ENCODE peak calls at places on chromosome 3, in ten cellular contexts. One of them, this sample, is unnamed.
A peak's percentile ranks its signal among the peaks of the same experiment; 100 is the strongest.

GRCh38 chr3:96931491-96931890 is 117.1 kb downstream of the EPHA6 start:
- DNase-seq in tibial artery: no peak
- DNase-seq in HFF-Myc: no peak
- DNase-seq in sigmoid colon: no peak
- DNase-seq in epithelial cell of esophagus: no peak
- DNase-seq in upper lobe of right lung: no peak
- DNase-seq in CD8-positive, alpha-beta T cell: no peak
- DNase-seq in prostate gland: no peak
- DNase-seq in spleen: no peak
- DNase-seq in cardiac muscle cell: no peak
- DNase-seq in this sample: no peak

GRCh38 chr3:64417816-64418215 is 192.6 kb upstream of the PRICKLE2 start:
- DNase-seq in tibial artery: no peak
- DNase-seq in HFF-Myc: no peak
- DNase-seq in sigmoid colon: no peak
- DNase-seq in epithelial cell of esophagus: peak; percentile 34
- DNase-seq in upper lobe of right lung: no peak
- DNase-seq in CD8-positive, alpha-beta T cell: no peak
- DNase-seq in prostate gland: no peak
- DNase-seq in spleen: no peak
- DNase-seq in cardiac muscle cell: no peak
- DNase-seq in this sample: peak; percentile 14

GRCh38 chr3:149604125-149604851 is 53.5 kb downstream of the WWTR1 start:
- DNase-seq in tibial artery: no peak
- DNase-seq in HFF-Myc: no peak
- DNase-seq in sigmoid colon: no peak
- DNase-seq in epithelial cell of esophagus: no peak
- DNase-seq in upper lobe of right lung: no peak
- DNase-seq in CD8-positive, alpha-beta T cell: no peak
- DNase-seq in prostate gland: no peak
- DNase-seq in spleen: no peak
- DNase-seq in cardiac muscle cell: no peak
- DNase-seq in this sample: no peak

GRCh38 chr3:67018789-67019525 is 20.9 kb downstream of the KBTBD8 start:
- DNase-seq in tibial artery: no peak
- DNase-seq in HFF-Myc: no peak
- DNase-seq in sigmoid colon: no peak
- DNase-seq in epithelial cell of esophagus: peak; percentile 16
- DNase-seq in upper lobe of right lung: no peak
- DNase-seq in CD8-positive, alpha-beta T cell: no peak
- DNase-seq in prostate gland: no peak
- DNase-seq in spleen: no peak
- DNase-seq in cardiac muscle cell: no peak
- DNase-seq in this sample: no peak

GRCh38 chr3:51646091-51646490 is 25.0 kb upstream of the TEX264 start:
- DNase-seq in tibial artery: no peak
- DNase-seq in HFF-Myc: no peak
- DNase-seq in sigmoid colon: no peak
- DNase-seq in epithelial cell of esophagus: no peak
- DNase-seq in upper lobe of right lung: no peak
- DNase-seq in CD8-positive, alpha-beta T cell: no peak
- DNase-seq in prostate gland: no peak
- DNase-seq in spleen: no peak
- DNase-seq in cardiac muscle cell: no peak
- DNase-seq in this sample: no peak

GRCh38 chr3:155737844-155738460 is 6.9 kb downstream of the PLCH1 start:
- DNase-seq in tibial artery: no peak
- DNase-seq in HFF-Myc: no peak
- DNase-seq in sigmoid colon: no peak
- DNase-seq in epithelial cell of esophagus: no peak
- DNase-seq in upper lobe of right lung: no peak
- DNase-seq in CD8-positive, alpha-beta T cell: no peak
- DNase-seq in prostate gland: peak; percentile 53
- DNase-seq in spleen: no peak
- DNase-seq in cardiac muscle cell: peak; percentile 86
- DNase-seq in this sample: peak; percentile 17

GRCh38 chr3:147705626-147706025 is 296.5 kb downstream of the ZIC1 start:
- DNase-seq in tibial artery: no peak
- DNase-seq in HFF-Myc: no peak
- DNase-seq in sigmoid colon: no peak
- DNase-seq in epithelial cell of esophagus: no peak
- DNase-seq in upper lobe of right lung: no peak
- DNase-seq in CD8-positive, alpha-beta T cell: no peak
- DNase-seq in prostate gland: no peak
- DNase-seq in spleen: no peak
- DNase-seq in cardiac muscle cell: no peak
- DNase-seq in this sample: no peak

GRCh38 chr3:175121225-175121624 is 262.1 kb downstream of the NAALADL2 start:
- DNase-seq in tibial artery: no peak
- DNase-seq in HFF-Myc: no peak
- DNase-seq in sigmoid colon: no peak
- DNase-seq in epithelial cell of esophagus: peak; percentile 62
- DNase-seq in upper lobe of right lung: no peak
- DNase-seq in CD8-positive, alpha-beta T cell: no peak
- DNase-seq in prostate gland: no peak
- DNase-seq in spleen: no peak
- DNase-seq in cardiac muscle cell: no peak
- DNase-seq in this sample: no peak

GRCh38 chr3:128145279-128145678 is 8.0 kb upstream of the EEFSEC start:
- DNase-seq in tibial artery: peak; percentile 32
- DNase-seq in HFF-Myc: no peak
- DNase-seq in sigmoid colon: peak; percentile 75
- DNase-seq in epithelial cell of esophagus: no peak
- DNase-seq in upper lobe of right lung: peak; percentile 69
- DNase-seq in CD8-positive, alpha-beta T cell: no peak
- DNase-seq in prostate gland: no peak
- DNase-seq in spleen: no peak
- DNase-seq in cardiac muscle cell: no peak
- DNase-seq in this sample: no peak

GRCh38 chr3:28232659-28233058 is 8.8 kb upstream of the CMC1 start:
- DNase-seq in tibial artery: no peak
- DNase-seq in HFF-Myc: no peak
- DNase-seq in sigmoid colon: no peak
- DNase-seq in epithelial cell of esophagus: no peak
- DNase-seq in upper lobe of right lung: no peak
- DNase-seq in CD8-positive, alpha-beta T cell: no peak
- DNase-seq in prostate gland: no peak
- DNase-seq in spleen: no peak
- DNase-seq in cardiac muscle cell: no peak
- DNase-seq in this sample: no peak

GRCh38 chr3:127590282-127590592 is 296 bp downstream of the TPRA1 start:
- DNase-seq in tibial artery: no peak
- DNase-seq in HFF-Myc: no peak
- DNase-seq in sigmoid colon: peak; percentile 74
- DNase-seq in epithelial cell of esophagus: no peak
- DNase-seq in upper lobe of right lung: no peak
- DNase-seq in CD8-positive, alpha-beta T cell: no peak
- DNase-seq in prostate gland: no peak
- DNase-seq in spleen: no peak
- DNase-seq in cardiac muscle cell: no peak
- DNase-seq in this sample: peak; percentile 58

GRCh38 chr3:134359121-134360010 is 14.9 kb downstream of the AMOTL2 start:
- DNase-seq in tibial artery: no peak
- DNase-seq in HFF-Myc: no peak
- DNase-seq in sigmoid colon: peak; percentile 70
- DNase-seq in epithelial cell of esophagus: no peak
- DNase-seq in upper lobe of right lung: peak; percentile 52
- DNase-seq in CD8-positive, alpha-beta T cell: no peak
- DNase-seq in prostate gland: no peak
- DNase-seq in spleen: peak; percentile 81
- DNase-seq in cardiac muscle cell: no peak
- DNase-seq in this sample: no peak

DNA sequence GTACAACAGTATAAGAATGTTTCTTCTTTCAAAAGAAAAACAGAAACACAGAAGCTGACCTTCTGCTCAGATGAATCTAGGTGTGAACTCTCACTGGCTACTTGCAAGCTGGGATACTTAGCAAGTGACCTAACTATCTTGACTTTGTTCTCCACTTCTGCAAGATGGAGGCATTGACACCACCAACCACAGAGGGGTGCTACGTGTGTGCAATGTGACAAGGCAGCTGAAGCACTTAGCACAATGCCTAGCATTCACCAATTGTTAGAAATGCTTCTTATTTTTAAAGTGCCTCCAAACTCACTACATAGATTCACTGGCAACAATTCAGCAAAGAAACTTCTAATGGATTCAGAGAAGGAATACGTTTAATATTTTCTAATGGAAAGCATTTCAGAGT is 331.4 kb upstream of the WNT5A start:
- DNase-seq in tibial artery: no peak
- DNase-seq in HFF-Myc: no peak
- DNase-seq in sigmoid colon: no peak
- DNase-seq in epithelial cell of esophagus: peak; percentile 15
- DNase-seq in upper lobe of right lung: no peak
- DNase-seq in CD8-positive, alpha-beta T cell: no peak
- DNase-seq in prostate gland: no peak
- DNase-seq in spleen: no peak
- DNase-seq in cardiac muscle cell: peak; percentile 18
- DNase-seq in this sample: no peak
- TF ChIP-seq CTCF in tibial artery: no peak
- TF ChIP-seq CTCF in HFF-Myc: no peak
- TF ChIP-seq CTCF in sigmoid colon: no peak
- TF ChIP-seq CTCF in epithelial cell of esophagus: peak; percentile 13
- TF ChIP-seq CTCF in upper lobe of right lung: no peak
- TF ChIP-seq CTCF in CD8-positive, alpha-beta T cell: no peak
- TF ChIP-seq CTCF in prostate gland: no peak
- TF ChIP-seq CTCF in spleen: no peak
- TF ChIP-seq CTCF in cardiac muscle cell: no peak
- TF ChIP-seq CTCF in this sample: no peak

GRCh38 chr3:194682651-194683310 is 2.9 kb upstream of the FAM43A start:
- DNase-seq in tibial artery: peak; percentile 67
- DNase-seq in HFF-Myc: peak; percentile 71
- DNase-seq in sigmoid colon: peak; percentile 83
- DNase-seq in epithelial cell of esophagus: peak; percentile 94
- DNase-seq in upper lobe of right lung: peak; percentile 76
- DNase-seq in CD8-positive, alpha-beta T cell: peak; percentile 53
- DNase-seq in prostate gland: peak; percentile 88
- DNase-seq in spleen: peak; percentile 84
- DNase-seq in cardiac muscle cell: peak; percentile 87
- DNase-seq in this sample: peak; percentile 69
- TF ChIP-seq CTCF in tibial artery: peak; percentile 72
- TF ChIP-seq CTCF in HFF-Myc: peak; percentile 86
- TF ChIP-seq CTCF in sigmoid colon: peak; percentile 95
- TF ChIP-seq CTCF in epithelial cell of esophagus: peak; percentile 85
- TF ChIP-seq CTCF in upper lobe of right lung: peak; percentile 87
- TF ChIP-seq CTCF in CD8-positive, alpha-beta T cell: peak; percentile 72
- TF ChIP-seq CTCF in prostate gland: peak; percentile 99
- TF ChIP-seq CTCF in spleen: peak; percentile 97
- TF ChIP-seq CTCF in cardiac muscle cell: peak; percentile 92
- TF ChIP-seq CTCF in this sample: peak; percentile 79

GRCh38 chr3:142977399-142977728 is 13.9 kb upstream of the PAQR9 start:
- DNase-seq in tibial artery: no peak
- DNase-seq in HFF-Myc: no peak
- DNase-seq in sigmoid colon: no peak
- DNase-seq in epithelial cell of esophagus: no peak
- DNase-seq in upper lobe of right lung: no peak
- DNase-seq in CD8-positive, alpha-beta T cell: no peak
- DNase-seq in prostate gland: no peak
- DNase-seq in spleen: no peak
- DNase-seq in cardiac muscle cell: no peak
- DNase-seq in this sample: no peak

GRCh38 chr3:142983318-142983717 is 18.1 kb upstream of the U2SURP start:
- DNase-seq in tibial artery: no peak
- DNase-seq in HFF-Myc: no peak
- DNase-seq in sigmoid colon: no peak
- DNase-seq in epithelial cell of esophagus: no peak
- DNase-seq in upper lobe of right lung: no peak
- DNase-seq in CD8-positive, alpha-beta T cell: no peak
- DNase-seq in prostate gland: no peak
- DNase-seq in spleen: no peak
- DNase-seq in cardiac muscle cell: no peak
- DNase-seq in this sample: no peak

GRCh38 chr3:142981108-142981507 is 17.6 kb upstream of the PAQR9 start:
- DNase-seq in tibial artery: no peak
- DNase-seq in HFF-Myc: no peak
- DNase-seq in sigmoid colon: no peak
- DNase-seq in epithelial cell of esophagus: no peak
- DNase-seq in upper lobe of right lung: no peak
- DNase-seq in CD8-positive, alpha-beta T cell: no peak
- DNase-seq in prostate gland: no peak
- DNase-seq in spleen: no peak
- DNase-seq in cardiac muscle cell: peak; percentile 38
- DNase-seq in this sample: no peak

GRCh38 chr3:142984255-142984654 is 17.1 kb upstream of the U2SURP start:
- DNase-seq in tibial artery: no peak
- DNase-seq in HFF-Myc: no peak
- DNase-seq in sigmoid colon: no peak
- DNase-seq in epithelial cell of esophagus: no peak
- DNase-seq in upper lobe of right lung: no peak
- DNase-seq in CD8-positive, alpha-beta T cell: no peak
- DNase-seq in prostate gland: no peak
- DNase-seq in spleen: no peak
- DNase-seq in cardiac muscle cell: no peak
- DNase-seq in this sample: no peak

GRCh38 chr3:142981901-142982773 is 18.7 kb upstream of the PAQR9 start:
- DNase-seq in tibial artery: no peak
- DNase-seq in HFF-Myc: no peak
- DNase-seq in sigmoid colon: no peak
- DNase-seq in epithelial cell of esophagus: no peak
- DNase-seq in upper lobe of right lung: no peak
- DNase-seq in CD8-positive, alpha-beta T cell: no peak
- DNase-seq in prostate gland: no peak
- DNase-seq in spleen: no peak
- DNase-seq in cardiac muscle cell: no peak
- DNase-seq in this sample: no peak
- TF ChIP-seq CTCF in tibial artery: no peak
- TF ChIP-seq CTCF in HFF-Myc: no peak
- TF ChIP-seq CTCF in sigmoid colon: no peak
- TF ChIP-seq CTCF in epithelial cell of esophagus: no peak
- TF ChIP-seq CTCF in upper lobe of right lung: no peak
- TF ChIP-seq CTCF in CD8-positive, alpha-beta T cell: no peak
- TF ChIP-seq CTCF in prostate gland: no peak
- TF ChIP-seq CTCF in spleen: no peak
- TF ChIP-seq CTCF in cardiac muscle cell: peak; percentile 3
- TF ChIP-seq CTCF in this sample: no peak

DNA sequence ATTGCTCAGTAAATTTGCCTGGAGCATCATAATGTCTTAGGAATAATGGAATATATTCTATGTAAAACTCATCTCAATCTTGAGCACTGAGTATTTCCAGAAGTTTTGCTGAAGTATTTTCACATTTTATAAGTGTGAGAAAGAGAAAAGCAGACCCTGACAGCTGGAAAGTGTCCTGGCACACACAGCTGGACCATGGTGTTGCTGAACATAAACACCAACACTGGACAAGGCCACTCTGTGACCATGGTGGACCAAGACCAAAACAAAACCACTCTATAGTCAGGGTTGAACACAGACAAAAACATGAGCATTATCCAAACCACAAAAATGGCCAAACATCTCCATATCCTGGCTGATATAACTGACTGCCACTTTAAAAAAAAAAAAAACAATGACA is 15.1 kb upstream of the SGO1 start:
- DNase-seq in tibial artery: no peak
- DNase-seq in HFF-Myc: no peak
- DNase-seq in sigmoid colon: no peak
- DNase-seq in epithelial cell of esophagus: no peak
- DNase-seq in upper lobe of right lung: no peak
- DNase-seq in CD8-positive, alpha-beta T cell: no peak
- DNase-seq in prostate gland: no peak
- DNase-seq in spleen: no peak
- DNase-seq in cardiac muscle cell: no peak
- DNase-seq in this sample: no peak
- TF ChIP-seq CTCF in tibial artery: no peak
- TF ChIP-seq CTCF in HFF-Myc: no peak
- TF ChIP-seq CTCF in sigmoid colon: no peak
- TF ChIP-seq CTCF in epithelial cell of esophagus: no peak
- TF ChIP-seq CTCF in upper lobe of right lung: no peak
- TF ChIP-seq CTCF in CD8-positive, alpha-beta T cell: no peak
- TF ChIP-seq CTCF in prostate gland: no peak
- TF ChIP-seq CTCF in spleen: no peak
- TF ChIP-seq CTCF in cardiac muscle cell: no peak
- TF ChIP-seq CTCF in this sample: no peak

GRCh38 chr3:89314454-89314853 is 207.0 kb downstream of the EPHA3 start:
- DNase-seq in tibial artery: no peak
- DNase-seq in HFF-Myc: peak; percentile 9
- DNase-seq in sigmoid colon: no peak
- DNase-seq in epithelial cell of esophagus: peak; percentile 76
- DNase-seq in upper lobe of right lung: no peak
- DNase-seq in CD8-positive, alpha-beta T cell: no peak
- DNase-seq in prostate gland: no peak
- DNase-seq in spleen: no peak
- DNase-seq in cardiac muscle cell: peak; percentile 49
- DNase-seq in this sample: peak; percentile 12
- TF ChIP-seq CTCF in tibial artery: no peak
- TF ChIP-seq CTCF in HFF-Myc: no peak
- TF ChIP-seq CTCF in sigmoid colon: no peak
- TF ChIP-seq CTCF in epithelial cell of esophagus: peak; percentile 66
- TF ChIP-seq CTCF in upper lobe of right lung: no peak
- TF ChIP-seq CTCF in CD8-positive, alpha-beta T cell: no peak
- TF ChIP-seq CTCF in prostate gland: peak; percentile 4
- TF ChIP-seq CTCF in spleen: no peak
- TF ChIP-seq CTCF in cardiac muscle cell: peak; percentile 46
- TF ChIP-seq CTCF in this sample: no peak